ENCODE peak calls at places on chromosomes 11 and 22, in five cellular contexts. D, P, Y, Z and W are unnamed samples.

GRCh38 chr11:94400839-94401772 is at the start of gene GPR83:
- DNase-seq in D (no peak), P (peak; percentile 5), Y (no peak), Z (peak; percentile 63), W (no peak)

GRCh38 chr11:78220218-78221157 is 31.8 kb downstream of the USP35 start:
- DNase-seq in D (peak; percentile 47), P (no peak), Y (no peak), Z (no peak), W (no peak)

GRCh38 chr22:49667236-49667635 is 160.4 kb downstream of the BRD1 start:
- DNase-seq in D (peak; percentile 40), P (no peak), Y (no peak), Z (no peak), W (no peak)

GRCh38 chr11:75919525-75919924 is 104.5 kb downstream of the UVRAG start:
- DNase-seq in D (no peak), P (no peak), Y (no peak), Z (no peak), W (no peak)

GRCh38 chr11:35615911-35616900 is 2.1 kb upstream of the FJX1 start:
- DNase-seq in D (no peak), P (peak; percentile 68), Y (no peak), Z (peak; percentile 73), W (no peak)

GRCh38 chr11:64247729-64248531 is 1.2 kb upstream of the PPP1R14B start:
- DNase-seq in D (no peak), P (no peak), Y (no peak), Z (no peak), W (no peak)

GRCh38 chr11:87002918-87003317 is 34.8 kb upstream of the TMEM135 start:
- DNase-seq in D (no peak), P (no peak), Y (no peak), Z (no peak), W (no peak)

GRCh38 chr11:45096636-45097035 is 49.8 kb upstream of the PRDM11 start:
- DNase-seq in D (no peak), P (no peak), Y (no peak), Z (no peak), W (no peak)

GRCh38 chr11:97615541-97615940 is 1225.7 kb downstream of the JRKL start:
- DNase-seq in D (no peak), P (peak; percentile 13), Y (no peak), Z (no peak), W (no peak)

GRCh38 chr11:3890014-3890413 is 34.5 kb downstream of the STIM1 start:
- DNase-seq in D (no peak), P (no peak), Y (no peak), Z (no peak), W (no peak)
- TF ChIP-seq CTCF in D (no peak), P (no peak), Y (no peak), Z (no peak), W (no peak)

DNA sequence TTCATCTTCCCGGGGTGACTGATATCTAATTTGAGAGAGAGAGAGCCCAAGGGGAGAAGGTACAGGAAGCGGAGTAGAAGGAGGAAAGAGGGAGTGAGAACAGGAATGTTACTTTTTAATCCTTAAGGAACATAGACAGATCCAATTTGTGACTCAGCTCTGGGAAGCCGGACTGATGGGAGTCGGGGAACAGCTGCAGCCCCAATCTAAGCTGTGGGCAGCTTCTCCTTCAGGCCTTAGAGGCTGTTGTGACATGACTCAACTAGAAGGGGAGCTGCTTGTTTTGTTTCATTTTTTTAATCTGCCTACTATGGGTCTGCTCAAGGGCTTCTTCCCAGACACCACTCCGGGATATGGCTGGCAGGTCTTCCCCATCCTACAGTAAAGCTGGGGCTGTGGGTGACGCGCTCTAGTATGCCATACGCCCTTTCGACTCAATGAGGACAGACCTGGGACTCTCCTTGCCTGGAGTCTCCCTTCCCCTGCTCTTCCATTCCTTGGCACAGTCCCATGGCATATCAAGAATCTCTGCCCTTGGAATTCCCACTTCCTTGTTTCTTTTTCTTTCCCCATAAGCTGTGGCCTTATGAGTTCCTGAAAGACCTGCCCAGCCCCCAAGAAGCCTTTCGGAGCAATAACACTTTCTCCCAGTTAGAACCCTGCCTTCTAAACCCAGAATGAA is 103.3 kb upstream of the AKIP1 start:
- DNase-seq in D (no peak), P (peak; percentile 67), Y (no peak), Z (no peak), W (peak; percentile 63)
- H3K4me3 ChIP-seq in D (peak overlapping the region; percentile 71), P (peak overlapping the region; percentile 65), Y (peak overlapping the region; percentile 81), Z (no peak overlapping the region), W (peak overlapping the region; percentile 37)

GRCh38 chr22:21980547-21980946 is 2.0 kb downstream of the TOP3B start:
- DNase-seq in D (no peak), P (no peak), Y (no peak), Z (no peak), W (no peak)

GRCh38 chr22:21982338-21982965 is at the start of gene TOP3B:
- DNase-seq in D (peak; percentile 88), P (peak; percentile 74), Y (no peak), Z (peak; percentile 86), W (peak; percentile 17)

GRCh38 chr22:21981874-21982273 is 713 bp downstream of the TOP3B start:
- DNase-seq in D (no peak), P (no peak), Y (no peak), Z (no peak), W (no peak)

GRCh38 chr22:21985214-21985613 is 2.6 kb upstream of the TOP3B start:
- DNase-seq in D (no peak), P (no peak), Y (no peak), Z (no peak), W (no peak)

DNA sequence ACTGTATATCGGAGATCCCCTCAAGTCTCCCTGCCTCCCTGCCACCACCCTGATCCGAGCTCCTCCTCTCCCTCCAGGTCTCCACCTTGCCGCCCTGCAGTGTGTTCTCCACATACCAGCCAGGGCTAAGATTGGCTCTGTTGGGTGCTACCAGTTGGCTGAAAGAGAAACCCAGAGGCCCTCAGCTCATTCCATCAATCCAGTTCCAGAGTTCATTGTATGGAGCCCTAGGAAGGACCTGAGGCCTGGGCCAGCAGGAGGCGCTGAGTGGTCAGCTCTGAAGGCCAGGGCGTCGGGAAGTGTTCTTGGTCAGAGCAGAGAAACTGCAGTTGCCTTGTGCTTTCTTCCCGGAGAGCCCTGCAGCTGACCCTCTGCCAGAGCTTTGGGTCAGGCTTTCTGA is 2.2 kb upstream of the TOP3B start:
- DNase-seq in D (no peak), P (no peak), Y (no peak), Z (peak; percentile 26), W (no peak)
- TF ChIP-seq CTCF in D (no peak), P (peak; percentile 44), Y (peak; percentile 31), Z (peak; percentile 48), W (peak; percentile 33)

GRCh38 chr22:45731798-45732495 is 60.3 kb downstream of the ATXN10 start:
- DNase-seq in D (no peak), P (peak; percentile 62), Y (no peak), Z (peak; percentile 3), W (no peak)
- H3K4me3 ChIP-seq in D (no peak overlapping the region), P (no peak overlapping the region), Y (no peak overlapping the region), Z (no peak overlapping the region), W (no peak overlapping the region)

GRCh38 chr11:72358461-72359405 is 75.6 kb downstream of the CLPB start:
- DNase-seq in D (no peak), P (no peak), Y (no peak), Z (no peak), W (no peak)
- TF ChIP-seq CTCF in D (no peak), P (no peak), Y (no peak), Z (no peak), W (no peak)

GRCh38 chr11:14703731-14704130 is 60.1 kb downstream of the PDE3B start:
- DNase-seq in D (no peak), P (no peak), Y (no peak), Z (no peak), W (no peak)

GRCh38 chr11:14698771-14699170 is 55.2 kb downstream of the PDE3B start:
- DNase-seq in D (no peak), P (no peak), Y (no peak), Z (no peak), W (no peak)

GRCh38 chr11:14702760-14703159 is 59.2 kb downstream of the PDE3B start:
- DNase-seq in D (no peak), P (no peak), Y (no peak), Z (no peak), W (no peak)

GRCh38 chr11:14700593-14700992 is 57.0 kb downstream of the PDE3B start:
- DNase-seq in D (no peak), P (no peak), Y (no peak), Z (no peak), W (no peak)
- H3K4me3 ChIP-seq in D (no peak overlapping the region), P (no peak overlapping the region), Y (no peak overlapping the region), Z (no peak overlapping the region), W (no peak overlapping the region)